ENCODE peak calls at places on chromosomes 16 and 17, in five cellular contexts. A is left ventricle myocardium inferior, O is mucosa of descending colon, Y is GM23338, X is thoracic aorta. B is an unnamed sample. For H3K36me3, the result is how much of the 10 kb centered on the place peaks cover.

GRCh38 chr16:4599037-4599436 is 15.7 kb downstream of the UBALD1 start:
- DNase-seq in Y (no peak), X (no peak), O (no peak), A (no peak), B (no peak)

GRCh38 chr17:19345486-19346350 is 16.8 kb downstream of the B9D1 start:
- DNase-seq in X (no peak), A (no peak), O (peak), Y (no peak), B (no peak)

GRCh38 chr17:64115871-64116534 is 13.9 kb downstream of the ERN1 start:
- DNase-seq in A (no peak), X (no peak), Y (no peak), O (no peak), B (no peak)

GRCh38 chr17:27354491-27355081 is 60.7 kb downstream of the WSB1 start:
- DNase-seq in A (no peak), Y (no peak), O (no peak), X (no peak), B (no peak)

GRCh38 chr17:40528692-40529417 is 27.4 kb upstream of the TNS4 start:
- DNase-seq in Y (no peak), O (no peak), A (no peak), X (no peak), B (no peak)

GRCh38 chr17:67431210-67432015 is 54.3 kb downstream of the PITPNC1 start:
- DNase-seq in A (no peak), Y (no peak), X (no peak), O (no peak), B (no peak)

GRCh38 chr16:64952177-64952576 is 169.7 kb downstream of the CDH11 start:
- DNase-seq in A (no peak), O (no peak), Y (no peak), X (no peak), B (no peak)

GRCh38 chr17:74859439-74860228 is at the start of gene GRIN2C:
- DNase-seq in Y (no peak), O (no peak), A (no peak), X (no peak), B (no peak)

GRCh38 chr17:28345420-28346198 is 10.0 kb downstream of the TNFAIP1 start:
- DNase-seq in Y (no peak), A (peak), X (no peak), O (no peak), B (no peak)

GRCh38 chr17:82729479-82730260 is 5.7 kb upstream of the FN3K start:
- DNase-seq in Y (no peak), X (no peak), A (no peak), O (no peak), B (no peak)

GRCh38 chr17:68317458-68317857 is 26.2 kb downstream of the ARSG start:
- DNase-seq in A (no peak), O (no peak), X (no peak), Y (no peak), B (no peak)

GRCh38 chr17:61984826-61985225 is 57.0 kb upstream of the INTS2 start:
- DNase-seq in O (no peak), X (no peak), A (no peak), Y (no peak), B (no peak)
- H3K36me3 ChIP-seq in O (under half), X (under half), A (half or more), Y (under half), B (half or more)

GRCh38 chr17:58335061-58335731 is 6.6 kb upstream of the TSPOAP1 start:
- DNase-seq in Y (no peak), O (peak), A (no peak), X (no peak), B (no peak)

GRCh38 chr17:58337126-58337599 is 8.6 kb upstream of the TSPOAP1 start:
- DNase-seq in A (no peak), O (peak), Y (peak), X (no peak), B (no peak)

GRCh38 chr17:58336456-58337094 is 8.0 kb upstream of the TSPOAP1 start:
- DNase-seq in X (no peak), Y (no peak), A (no peak), O (no peak), B (no peak)

GRCh38 chr17:58334661-58335060 is 6.1 kb upstream of the TSPOAP1 start:
- DNase-seq in A (no peak), Y (no peak), X (no peak), O (peak), B (no peak)

GRCh38 chr17:58335779-58336455 is 7.3 kb upstream of the TSPOAP1 start:
- DNase-seq in X (no peak), Y (no peak), A (no peak), O (peak), B (no peak)
- H3K4me3 ChIP-seq in X (no peak), Y (no peak), A (no peak), O (no peak), B (no peak)

GRCh38 chr17:1658100-1658499 is 8.4 kb upstream of the RILP start:
- DNase-seq in A (no peak), Y (no peak), X (no peak), O (no peak), B (no peak)

GRCh38 chr17:1661045-1661444 is 11.4 kb upstream of the RILP start:
- DNase-seq in O (no peak), X (no peak), Y (no peak), A (no peak), B (no peak)
- TF ChIP-seq CTCF in O (no peak), X (no peak), Y (no peak), A (no peak), B (no peak)

GRCh38 chr17:32875904-32876413 is 965 bp downstream of the MYO1D start:
- DNase-seq in A (no peak), Y (no peak), X (no peak), O (no peak), B (no peak)

GRCh38 chr17:32875230-32875903 is 1.6 kb downstream of the MYO1D start:
- DNase-seq in O (no peak), X (no peak), Y (no peak), A (no peak), B (no peak)

GRCh38 chr17:32877164-32877764 is 340 bp upstream of the MYO1D start:
- DNase-seq in Y (peak), X (peak), O (peak), A (peak), B (peak)

GRCh38 chr17:32878211-32878610 is 1.3 kb upstream of the MYO1D start:
- DNase-seq in Y (no peak), A (no peak), O (peak), X (peak), B (no peak)

DNA sequence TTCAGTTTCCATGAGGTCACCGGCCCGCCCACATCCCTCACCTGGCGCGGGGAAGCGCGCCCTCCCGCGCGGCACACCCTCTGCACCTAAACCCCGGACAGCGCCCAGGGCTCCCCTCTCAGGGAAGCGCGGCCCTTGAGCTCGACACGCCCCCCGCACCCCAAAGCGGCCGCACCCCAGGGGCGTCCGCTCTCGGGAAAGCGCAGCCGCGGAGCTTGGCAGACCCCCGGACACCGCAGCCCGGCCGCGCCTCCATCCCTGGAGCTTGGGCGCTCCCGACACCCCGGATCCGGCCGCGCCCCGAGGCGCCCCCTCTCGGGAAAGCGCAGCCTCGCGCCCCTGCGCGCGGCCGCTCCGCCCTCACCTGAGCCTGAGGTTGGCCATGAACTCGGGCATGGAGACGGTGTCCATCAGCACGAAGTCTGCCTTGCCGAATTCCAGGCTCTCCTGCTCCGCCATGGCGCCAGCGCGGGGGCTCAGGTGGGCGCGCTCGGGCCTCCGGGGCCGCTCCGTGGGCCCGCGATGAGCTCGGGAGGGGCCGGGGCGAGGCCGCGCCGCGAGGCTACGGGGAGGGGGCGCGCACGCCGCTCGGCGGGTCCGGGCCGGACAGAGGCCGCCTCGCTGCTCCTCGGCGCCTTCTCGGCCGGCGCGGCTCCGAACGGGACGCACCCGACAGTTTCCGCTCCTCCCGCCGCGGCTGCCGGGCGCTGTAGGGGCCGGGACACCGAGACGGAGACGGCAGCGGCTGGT is at the start of gene MYO1D:
- DNase-seq in X (no peak), O (peak), Y (peak), A (peak), B (no peak)
- H3K36me3 ChIP-seq in X (under half), O (under half), Y (under half), A (under half), B (under half)

DNA sequence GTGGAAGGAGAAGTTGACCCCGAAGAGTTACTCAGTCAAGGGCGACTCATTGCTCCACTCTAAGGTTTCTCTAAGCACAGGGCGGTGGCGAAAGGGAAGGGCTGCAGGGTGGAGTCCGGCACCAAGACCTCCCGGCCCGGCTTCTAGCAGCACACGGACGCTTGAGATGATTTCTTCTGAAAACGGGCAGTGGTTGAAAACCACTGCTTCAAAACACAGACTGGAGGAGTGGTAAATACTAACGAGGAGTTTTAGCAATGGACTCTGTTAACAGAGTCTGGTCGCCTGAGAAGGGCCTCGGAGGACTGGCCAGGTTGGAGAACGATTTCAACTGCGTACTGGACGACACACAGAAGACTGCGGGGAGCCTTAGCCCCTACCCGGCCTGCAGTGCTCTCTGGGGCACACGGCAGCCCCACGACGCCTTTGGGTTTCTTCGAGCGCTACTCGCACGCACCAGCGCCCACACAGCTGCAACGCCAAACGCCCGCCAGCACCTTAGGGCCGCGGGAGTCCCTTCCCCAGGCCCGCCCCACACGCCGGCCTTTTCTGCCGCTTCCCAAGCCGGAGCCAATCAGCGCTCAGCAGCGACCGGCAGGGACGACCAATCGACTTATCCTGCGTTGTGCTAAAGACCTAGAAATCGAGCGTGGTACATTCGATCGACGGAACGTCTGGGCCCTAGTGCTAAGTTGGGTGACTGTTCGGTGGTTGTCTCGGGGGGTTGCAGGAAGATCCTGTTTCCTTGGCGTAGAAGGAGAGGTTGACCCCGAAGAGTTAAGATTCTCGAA is 14.4 kb upstream of the CA4 start:
- DNase-seq in O (peak), A (peak), Y (peak), X (peak), B (peak)
- H3K4me3 ChIP-seq in O (peak), A (peak), Y (peak), X (peak), B (peak)

GRCh38 chr17:44044092-44044491 is 22.4 kb downstream of the LSM12 start:
- DNase-seq in X (no peak), Y (no peak), A (no peak), O (no peak), B (no peak)
- TF ChIP-seq CTCF in X (no peak), Y (no peak), A (no peak), O (no peak), B (no peak)